ENCODE peak calls at places on chromosomes 13 and 19, in ten cellular contexts. One of them, this sample, is unnamed.

GRCh38 chr13:110937511-110938303 is 22.8 kb upstream of the ANKRD10 start:
- DNase-seq in EL: no peak
- DNase-seq in NCI-H1092 treated with DMSO at 0.1 percent for 48 hours: no peak
- DNase-seq in activated CD8-positive, alpha-beta memory T cell treated with anti-CD3 and anti-CD28 coated beads for 48 hours: no peak
- DNase-seq in HCEC 1CT: no peak
- DNase-seq in nucleus accumbens: no peak
- DNase-seq in AG09309: no peak
- DNase-seq in GM12865: no peak
- DNase-seq in activated CD4-positive, alpha-beta T cell treated with anti-CD3 and anti-CD28 coated beads, Interleukin-2, amount 50 U/mL, for 1 hour: no peak
- DNase-seq in iris pigment epithelial cell: no peak
- DNase-seq in this sample: no peak

GRCh38 chr13:113649212-113649611 is 8.8 kb downstream of the ATP4B start:
- DNase-seq in NCI-H1092 treated with DMSO at 0.1 percent for 48 hours: peak; percentile 23
- DNase-seq in GM12865: no peak
- DNase-seq in iris pigment epithelial cell: no peak
- DNase-seq in nucleus accumbens: no peak
- DNase-seq in AG09309: no peak
- DNase-seq in EL: no peak
- DNase-seq in activated CD8-positive, alpha-beta memory T cell treated with anti-CD3 and anti-CD28 coated beads for 48 hours: no peak
- DNase-seq in activated CD4-positive, alpha-beta T cell treated with anti-CD3 and anti-CD28 coated beads, Interleukin-2, amount 50 U/mL, for 1 hour: no peak
- DNase-seq in HCEC 1CT: no peak
- DNase-seq in this sample: no peak

GRCh38 chr13:91247768-91248167 is 99.7 kb upstream of the MIR17HG start:
- DNase-seq in activated CD4-positive, alpha-beta T cell treated with anti-CD3 and anti-CD28 coated beads, Interleukin-2, amount 50 U/mL, for 1 hour: no peak
- DNase-seq in EL: no peak
- DNase-seq in GM12865: no peak
- DNase-seq in AG09309: no peak
- DNase-seq in HCEC 1CT: no peak
- DNase-seq in activated CD8-positive, alpha-beta memory T cell treated with anti-CD3 and anti-CD28 coated beads for 48 hours: no peak
- DNase-seq in iris pigment epithelial cell: peak; percentile 2
- DNase-seq in nucleus accumbens: no peak
- DNase-seq in NCI-H1092 treated with DMSO at 0.1 percent for 48 hours: peak; percentile 27
- DNase-seq in this sample: no peak

GRCh38 chr13:23377603-23378002 is 55.9 kb downstream of the SACS start:
- DNase-seq in nucleus accumbens: no peak
- DNase-seq in EL: no peak
- DNase-seq in NCI-H1092 treated with DMSO at 0.1 percent for 48 hours: no peak
- DNase-seq in GM12865: no peak
- DNase-seq in HCEC 1CT: no peak
- DNase-seq in activated CD8-positive, alpha-beta memory T cell treated with anti-CD3 and anti-CD28 coated beads for 48 hours: no peak
- DNase-seq in iris pigment epithelial cell: no peak
- DNase-seq in activated CD4-positive, alpha-beta T cell treated with anti-CD3 and anti-CD28 coated beads, Interleukin-2, amount 50 U/mL, for 1 hour: no peak
- DNase-seq in AG09309: no peak
- DNase-seq in this sample: no peak

GRCh38 chr19:16185123-16185924 is at the start of gene FAM32A:
- DNase-seq in AG09309: peak; percentile 95
- DNase-seq in iris pigment epithelial cell: peak; percentile 99
- DNase-seq in EL: peak; percentile 100
- DNase-seq in activated CD4-positive, alpha-beta T cell treated with anti-CD3 and anti-CD28 coated beads, Interleukin-2, amount 50 U/mL, for 1 hour: peak; percentile 98
- DNase-seq in GM12865: peak; percentile 100
- DNase-seq in activated CD8-positive, alpha-beta memory T cell treated with anti-CD3 and anti-CD28 coated beads for 48 hours: peak; percentile 96
- DNase-seq in nucleus accumbens: peak; percentile 98
- DNase-seq in HCEC 1CT: peak; percentile 99
- DNase-seq in NCI-H1092 treated with DMSO at 0.1 percent for 48 hours: peak; percentile 98
- DNase-seq in this sample: peak; percentile 99

GRCh38 chr19:5605362-5605761 is 17.2 kb downstream of the SAFB2 start:
- DNase-seq in AG09309: no peak
- DNase-seq in NCI-H1092 treated with DMSO at 0.1 percent for 48 hours: no peak
- DNase-seq in nucleus accumbens: no peak
- DNase-seq in iris pigment epithelial cell: no peak
- DNase-seq in HCEC 1CT: no peak
- DNase-seq in activated CD4-positive, alpha-beta T cell treated with anti-CD3 and anti-CD28 coated beads, Interleukin-2, amount 50 U/mL, for 1 hour: no peak
- DNase-seq in activated CD8-positive, alpha-beta memory T cell treated with anti-CD3 and anti-CD28 coated beads for 48 hours: no peak
- DNase-seq in GM12865: no peak
- DNase-seq in EL: no peak
- DNase-seq in this sample: no peak

GRCh38 chr19:48372904-48373303 is 8.7 kb downstream of the SYNGR4 start:
- DNase-seq in activated CD8-positive, alpha-beta memory T cell treated with anti-CD3 and anti-CD28 coated beads for 48 hours: no peak
- DNase-seq in AG09309: no peak
- DNase-seq in GM12865: no peak
- DNase-seq in activated CD4-positive, alpha-beta T cell treated with anti-CD3 and anti-CD28 coated beads, Interleukin-2, amount 50 U/mL, for 1 hour: no peak
- DNase-seq in nucleus accumbens: no peak
- DNase-seq in EL: no peak
- DNase-seq in HCEC 1CT: no peak
- DNase-seq in iris pigment epithelial cell: no peak
- DNase-seq in NCI-H1092 treated with DMSO at 0.1 percent for 48 hours: peak; percentile 83
- DNase-seq in this sample: peak; percentile 57

GRCh38 chr13:28100149-28101121 is at the start of gene FLT3:
- DNase-seq in NCI-H1092 treated with DMSO at 0.1 percent for 48 hours: peak; percentile 20
- DNase-seq in GM12865: peak; percentile 79
- DNase-seq in HCEC 1CT: no peak
- DNase-seq in iris pigment epithelial cell: peak; percentile 54
- DNase-seq in nucleus accumbens: no peak
- DNase-seq in activated CD4-positive, alpha-beta T cell treated with anti-CD3 and anti-CD28 coated beads, Interleukin-2, amount 50 U/mL, for 1 hour: peak; percentile 3
- DNase-seq in activated CD8-positive, alpha-beta memory T cell treated with anti-CD3 and anti-CD28 coated beads for 48 hours: no peak
- DNase-seq in EL: peak; percentile 63
- DNase-seq in AG09309: no peak
- DNase-seq in this sample: peak; percentile 82

GRCh38 chr13:25886438-25887214 is 165.2 kb downstream of the SHISA2 start:
- DNase-seq in AG09309: peak; percentile 56
- DNase-seq in GM12865: no peak
- DNase-seq in iris pigment epithelial cell: peak; percentile 95
- DNase-seq in activated CD4-positive, alpha-beta T cell treated with anti-CD3 and anti-CD28 coated beads, Interleukin-2, amount 50 U/mL, for 1 hour: no peak
- DNase-seq in HCEC 1CT: no peak
- DNase-seq in nucleus accumbens: no peak
- DNase-seq in activated CD8-positive, alpha-beta memory T cell treated with anti-CD3 and anti-CD28 coated beads for 48 hours: no peak
- DNase-seq in NCI-H1092 treated with DMSO at 0.1 percent for 48 hours: no peak
- DNase-seq in EL: peak; percentile 67
- DNase-seq in this sample: no peak

GRCh38 chr13:96181886-96182285 is 92.0 kb downstream of the HS6ST3 start:
- DNase-seq in activated CD8-positive, alpha-beta memory T cell treated with anti-CD3 and anti-CD28 coated beads for 48 hours: no peak
- DNase-seq in nucleus accumbens: no peak
- DNase-seq in EL: no peak
- DNase-seq in HCEC 1CT: no peak
- DNase-seq in activated CD4-positive, alpha-beta T cell treated with anti-CD3 and anti-CD28 coated beads, Interleukin-2, amount 50 U/mL, for 1 hour: no peak
- DNase-seq in NCI-H1092 treated with DMSO at 0.1 percent for 48 hours: no peak
- DNase-seq in iris pigment epithelial cell: no peak
- DNase-seq in GM12865: no peak
- DNase-seq in AG09309: no peak
- DNase-seq in this sample: no peak

GRCh38 chr19:29535432-29535831 is 9.6 kb downstream of the VSTM2B start:
- DNase-seq in nucleus accumbens: no peak
- DNase-seq in AG09309: no peak
- DNase-seq in NCI-H1092 treated with DMSO at 0.1 percent for 48 hours: no peak
- DNase-seq in EL: no peak
- DNase-seq in activated CD8-positive, alpha-beta memory T cell treated with anti-CD3 and anti-CD28 coated beads for 48 hours: no peak
- DNase-seq in iris pigment epithelial cell: no peak
- DNase-seq in GM12865: no peak
- DNase-seq in HCEC 1CT: no peak
- DNase-seq in activated CD4-positive, alpha-beta T cell treated with anti-CD3 and anti-CD28 coated beads, Interleukin-2, amount 50 U/mL, for 1 hour: no peak
- DNase-seq in this sample: no peak

GRCh38 chr13:29886446-29886845 is 36.0 kb upstream of the UBL3 start:
- DNase-seq in EL: no peak
- DNase-seq in activated CD4-positive, alpha-beta T cell treated with anti-CD3 and anti-CD28 coated beads, Interleukin-2, amount 50 U/mL, for 1 hour: peak; percentile 1
- DNase-seq in activated CD8-positive, alpha-beta memory T cell treated with anti-CD3 and anti-CD28 coated beads for 48 hours: peak; percentile 48
- DNase-seq in NCI-H1092 treated with DMSO at 0.1 percent for 48 hours: no peak
- DNase-seq in nucleus accumbens: no peak
- DNase-seq in GM12865: no peak
- DNase-seq in HCEC 1CT: no peak
- DNase-seq in iris pigment epithelial cell: no peak
- DNase-seq in AG09309: no peak
- DNase-seq in this sample: no peak

GRCh38 chr19:40620161-40620485 is 19.0 kb downstream of the LTBP4 start:
- DNase-seq in EL: no peak
- DNase-seq in GM12865: no peak
- DNase-seq in AG09309: no peak
- DNase-seq in NCI-H1092 treated with DMSO at 0.1 percent for 48 hours: no peak
- DNase-seq in activated CD8-positive, alpha-beta memory T cell treated with anti-CD3 and anti-CD28 coated beads for 48 hours: no peak
- DNase-seq in activated CD4-positive, alpha-beta T cell treated with anti-CD3 and anti-CD28 coated beads, Interleukin-2, amount 50 U/mL, for 1 hour: no peak
- DNase-seq in nucleus accumbens: no peak
- DNase-seq in HCEC 1CT: no peak
- DNase-seq in iris pigment epithelial cell: no peak
- DNase-seq in this sample: no peak

GRCh38 chr19:5484398-5485285 is 29.4 kb downstream of the ZNRF4 start:
- DNase-seq in activated CD8-positive, alpha-beta memory T cell treated with anti-CD3 and anti-CD28 coated beads for 48 hours: no peak
- DNase-seq in HCEC 1CT: no peak
- DNase-seq in GM12865: no peak
- DNase-seq in iris pigment epithelial cell: peak; percentile 22
- DNase-seq in NCI-H1092 treated with DMSO at 0.1 percent for 48 hours: peak; percentile 66
- DNase-seq in AG09309: no peak
- DNase-seq in EL: no peak
- DNase-seq in activated CD4-positive, alpha-beta T cell treated with anti-CD3 and anti-CD28 coated beads, Interleukin-2, amount 50 U/mL, for 1 hour: no peak
- DNase-seq in nucleus accumbens: no peak
- DNase-seq in this sample: no peak

GRCh38 chr19:39325778-39326680 is 5.4 kb upstream of the LRFN1 start:
- DNase-seq in GM12865: no peak
- DNase-seq in nucleus accumbens: no peak
- DNase-seq in AG09309: no peak
- DNase-seq in HCEC 1CT: peak; percentile 11
- DNase-seq in EL: peak; percentile 17
- DNase-seq in NCI-H1092 treated with DMSO at 0.1 percent for 48 hours: no peak
- DNase-seq in iris pigment epithelial cell: peak; percentile 20
- DNase-seq in activated CD4-positive, alpha-beta T cell treated with anti-CD3 and anti-CD28 coated beads, Interleukin-2, amount 50 U/mL, for 1 hour: no peak
- DNase-seq in activated CD8-positive, alpha-beta memory T cell treated with anti-CD3 and anti-CD28 coated beads for 48 hours: no peak
- DNase-seq in this sample: no peak

GRCh38 chr19:39398297-39398864 is 7.2 kb downstream of the MED29 start:
- DNase-seq in GM12865: peak; percentile 84
- DNase-seq in HCEC 1CT: peak; percentile 88
- DNase-seq in AG09309: no peak
- DNase-seq in EL: peak; percentile 86
- DNase-seq in NCI-H1092 treated with DMSO at 0.1 percent for 48 hours: no peak
- DNase-seq in nucleus accumbens: no peak
- DNase-seq in activated CD8-positive, alpha-beta memory T cell treated with anti-CD3 and anti-CD28 coated beads for 48 hours: peak; percentile 36
- DNase-seq in activated CD4-positive, alpha-beta T cell treated with anti-CD3 and anti-CD28 coated beads, Interleukin-2, amount 50 U/mL, for 1 hour: peak; percentile 51
- DNase-seq in iris pigment epithelial cell: peak; percentile 88
- DNase-seq in this sample: no peak

GRCh38 chr19:862529-863304 is 3.3 kb downstream of the CFD start:
- DNase-seq in HCEC 1CT: no peak
- DNase-seq in activated CD4-positive, alpha-beta T cell treated with anti-CD3 and anti-CD28 coated beads, Interleukin-2, amount 50 U/mL, for 1 hour: peak; percentile 84
- DNase-seq in activated CD8-positive, alpha-beta memory T cell treated with anti-CD3 and anti-CD28 coated beads for 48 hours: peak; percentile 63
- DNase-seq in NCI-H1092 treated with DMSO at 0.1 percent for 48 hours: no peak
- DNase-seq in GM12865: peak; percentile 79
- DNase-seq in nucleus accumbens: no peak
- DNase-seq in AG09309: no peak
- DNase-seq in EL: peak; percentile 62
- DNase-seq in iris pigment epithelial cell: peak; percentile 49
- DNase-seq in this sample: peak; percentile 34